ENCODE peak calls at places on chromosomes 16 and 17, in seven cellular contexts. One of them, this sample, is unnamed.

GRCh38 chr16:50549561-50549915 is 1.3 kb downstream of the NKD1 start:
- DNase-seq in GM12865: no peak
- DNase-seq in prostate gland: no peak
- DNase-seq in thyroid gland: no peak
- DNase-seq in dorsolateral prefrontal cortex: no peak
- DNase-seq in MCF 10A: no peak
- DNase-seq in heart right ventricle: no peak
- DNase-seq in this sample: no peak

GRCh38 chr17:72657467-72658317 is 434.8 kb downstream of the SLC39A11 start:
- DNase-seq in GM12865: peak; percentile 13
- DNase-seq in prostate gland: no peak
- DNase-seq in thyroid gland: no peak
- DNase-seq in dorsolateral prefrontal cortex: no peak
- DNase-seq in MCF 10A: peak; percentile 51
- DNase-seq in heart right ventricle: no peak
- DNase-seq in this sample: no peak

GRCh38 chr16:85577899-85578598 is 35.1 kb upstream of the GSE1 start:
- DNase-seq in GM12865: no peak
- DNase-seq in prostate gland: no peak
- DNase-seq in thyroid gland: no peak
- DNase-seq in dorsolateral prefrontal cortex: no peak
- DNase-seq in MCF 10A: no peak
- DNase-seq in heart right ventricle: no peak
- DNase-seq in this sample: no peak

GRCh38 chr17:18015603-18016002 is 23.4 kb downstream of the ATPAF2 start:
- DNase-seq in GM12865: no peak
- DNase-seq in prostate gland: no peak
- DNase-seq in thyroid gland: no peak
- DNase-seq in dorsolateral prefrontal cortex: no peak
- DNase-seq in MCF 10A: no peak
- DNase-seq in heart right ventricle: no peak
- DNase-seq in this sample: no peak

GRCh38 chr17:47816947-47817346 is 4.6 kb downstream of the OSBPL7 start:
- DNase-seq in GM12865: no peak
- DNase-seq in prostate gland: no peak
- DNase-seq in thyroid gland: no peak
- DNase-seq in dorsolateral prefrontal cortex: no peak
- DNase-seq in MCF 10A: no peak
- DNase-seq in heart right ventricle: no peak
- DNase-seq in this sample: no peak

GRCh38 chr17:49223517-49224197 is 6.9 kb downstream of the PHOSPHO1 start:
- DNase-seq in GM12865: peak; percentile 54
- DNase-seq in prostate gland: peak; percentile 13
- DNase-seq in thyroid gland: peak; percentile 54
- DNase-seq in dorsolateral prefrontal cortex: peak; percentile 40
- DNase-seq in MCF 10A: peak; percentile 38
- DNase-seq in heart right ventricle: peak; percentile 57
- DNase-seq in this sample: no peak

GRCh38 chr17:81191646-81192045 is 25.6 kb upstream of the AATK start:
- DNase-seq in GM12865: no peak
- DNase-seq in prostate gland: no peak
- DNase-seq in thyroid gland: no peak
- DNase-seq in dorsolateral prefrontal cortex: no peak
- DNase-seq in MCF 10A: no peak
- DNase-seq in heart right ventricle: no peak
- DNase-seq in this sample: no peak

GRCh38 chr16:73212431-73212830 is 164.5 kb upstream of the ZFHX3 start:
- DNase-seq in GM12865: no peak
- DNase-seq in prostate gland: no peak
- DNase-seq in thyroid gland: no peak
- DNase-seq in dorsolateral prefrontal cortex: no peak
- DNase-seq in MCF 10A: no peak
- DNase-seq in heart right ventricle: no peak
- DNase-seq in this sample: no peak

GRCh38 chr16:71365021-71365420 is 6.5 kb downstream of the CALB2 start:
- DNase-seq in GM12865: no peak
- DNase-seq in prostate gland: no peak
- DNase-seq in thyroid gland: no peak
- DNase-seq in dorsolateral prefrontal cortex: no peak
- DNase-seq in MCF 10A: no peak
- DNase-seq in heart right ventricle: no peak
- DNase-seq in this sample: no peak

DNA sequence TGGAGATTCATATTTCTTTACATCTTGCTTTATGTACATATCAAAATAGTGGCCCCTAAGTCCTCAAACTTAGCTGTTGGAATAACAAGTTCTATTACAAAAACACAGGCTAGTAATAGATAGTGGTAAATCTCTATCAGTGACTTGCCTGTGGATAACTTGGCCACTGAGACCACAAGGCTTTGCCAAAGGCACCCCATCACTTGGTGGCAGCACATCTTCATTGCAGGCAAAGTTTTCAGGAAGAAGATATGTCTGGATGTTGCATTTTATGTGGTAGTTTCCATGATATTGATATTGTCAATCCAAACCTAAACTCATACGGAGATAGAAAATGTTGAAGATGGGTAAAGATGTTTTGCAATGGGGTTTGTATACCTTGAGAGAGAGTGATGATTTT is 58.5 kb downstream of the KNOP1 start:
- DNase-seq in GM12865: no peak
- DNase-seq in prostate gland: no peak
- DNase-seq in thyroid gland: no peak
- DNase-seq in dorsolateral prefrontal cortex: peak; percentile 39
- DNase-seq in MCF 10A: no peak
- DNase-seq in heart right ventricle: no peak
- DNase-seq in this sample: no peak
- TF ChIP-seq CTCF in GM12865: no peak
- TF ChIP-seq CTCF in prostate gland: no peak
- TF ChIP-seq CTCF in thyroid gland: no peak
- TF ChIP-seq CTCF in dorsolateral prefrontal cortex: peak; percentile 69
- TF ChIP-seq CTCF in MCF 10A: no peak
- TF ChIP-seq CTCF in heart right ventricle: peak; percentile 20
- TF ChIP-seq CTCF in this sample: peak; percentile 14

GRCh38 chr17:19987897-19988296 is 10.3 kb upstream of the AKAP10 start:
- DNase-seq in GM12865: no peak
- DNase-seq in prostate gland: no peak
- DNase-seq in thyroid gland: no peak
- DNase-seq in dorsolateral prefrontal cortex: no peak
- DNase-seq in MCF 10A: no peak
- DNase-seq in heart right ventricle: no peak
- DNase-seq in this sample: no peak
- TF ChIP-seq CTCF in GM12865: no peak
- TF ChIP-seq CTCF in prostate gland: no peak
- TF ChIP-seq CTCF in thyroid gland: no peak
- TF ChIP-seq CTCF in dorsolateral prefrontal cortex: no peak
- TF ChIP-seq CTCF in MCF 10A: no peak
- TF ChIP-seq CTCF in heart right ventricle: no peak
- TF ChIP-seq CTCF in this sample: no peak

GRCh38 chr17:9986754-9987382 is 81.8 kb upstream of the RCVRN start:
- DNase-seq in GM12865: no peak
- DNase-seq in prostate gland: no peak
- DNase-seq in thyroid gland: no peak
- DNase-seq in dorsolateral prefrontal cortex: no peak
- DNase-seq in MCF 10A: no peak
- DNase-seq in heart right ventricle: no peak
- DNase-seq in this sample: no peak

GRCh38 chr17:9984768-9985167 is 79.7 kb upstream of the RCVRN start:
- DNase-seq in GM12865: no peak
- DNase-seq in prostate gland: no peak
- DNase-seq in thyroid gland: no peak
- DNase-seq in dorsolateral prefrontal cortex: no peak
- DNase-seq in MCF 10A: no peak
- DNase-seq in heart right ventricle: no peak
- DNase-seq in this sample: no peak

GRCh38 chr17:9985622-9986021 is 80.6 kb upstream of the RCVRN start:
- DNase-seq in GM12865: no peak
- DNase-seq in prostate gland: no peak
- DNase-seq in thyroid gland: no peak
- DNase-seq in dorsolateral prefrontal cortex: no peak
- DNase-seq in MCF 10A: no peak
- DNase-seq in heart right ventricle: no peak
- DNase-seq in this sample: no peak

GRCh38 chr17:9991351-9991750 is 86.3 kb upstream of the RCVRN start:
- DNase-seq in GM12865: no peak
- DNase-seq in prostate gland: no peak
- DNase-seq in thyroid gland: no peak
- DNase-seq in dorsolateral prefrontal cortex: no peak
- DNase-seq in MCF 10A: no peak
- DNase-seq in heart right ventricle: no peak
- DNase-seq in this sample: no peak

DNA sequence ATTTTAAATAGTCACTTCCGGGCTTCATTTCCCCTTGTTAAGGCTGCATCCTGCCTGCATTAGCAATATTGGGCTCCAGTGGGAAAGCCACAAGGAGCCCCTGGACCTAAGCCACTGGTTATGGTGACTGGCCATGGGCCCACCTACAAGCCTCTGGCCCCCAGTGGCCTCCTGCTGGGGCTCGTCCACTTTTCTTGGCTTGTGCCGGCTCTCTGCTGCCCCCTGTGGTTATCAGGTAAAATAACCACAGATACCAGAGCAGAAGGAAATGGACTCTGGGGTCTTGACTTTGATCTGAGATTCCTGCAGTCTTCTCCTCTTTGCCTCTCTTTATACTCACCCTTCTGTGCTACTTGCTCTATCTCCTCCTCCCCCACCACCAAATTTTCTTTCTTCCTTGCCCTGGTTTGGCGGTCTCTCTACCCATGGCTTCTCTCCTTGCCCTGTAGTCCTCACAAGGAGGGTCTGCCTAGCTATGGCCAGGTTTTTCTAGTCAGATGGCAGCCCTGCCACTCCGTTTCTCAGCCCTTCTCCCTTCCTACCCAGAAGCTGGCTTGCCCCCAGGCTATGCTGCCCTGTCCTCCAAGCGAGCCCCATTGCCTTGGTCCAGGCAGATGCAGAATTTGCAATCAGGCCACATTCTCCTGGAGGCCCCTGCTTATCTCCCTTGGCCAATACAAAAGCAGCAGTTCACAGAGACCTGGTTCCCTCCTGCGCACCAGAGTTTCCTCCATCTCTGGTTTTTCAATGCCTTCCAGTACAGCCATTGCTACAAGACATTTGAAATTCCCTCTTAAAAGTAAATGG is 82.9 kb upstream of the RCVRN start:
- DNase-seq in GM12865: peak; percentile 61
- DNase-seq in prostate gland: no peak
- DNase-seq in thyroid gland: peak; percentile 8
- DNase-seq in dorsolateral prefrontal cortex: no peak
- DNase-seq in MCF 10A: peak; percentile 38
- DNase-seq in heart right ventricle: peak; percentile 34
- DNase-seq in this sample: peak; percentile 26
- TF ChIP-seq CTCF in GM12865: peak; percentile 83
- TF ChIP-seq CTCF in prostate gland: peak; percentile 59
- TF ChIP-seq CTCF in thyroid gland: no peak
- TF ChIP-seq CTCF in dorsolateral prefrontal cortex: peak; percentile 84
- TF ChIP-seq CTCF in MCF 10A: peak; percentile 53
- TF ChIP-seq CTCF in heart right ventricle: peak; percentile 84
- TF ChIP-seq CTCF in this sample: peak; percentile 46

DNA sequence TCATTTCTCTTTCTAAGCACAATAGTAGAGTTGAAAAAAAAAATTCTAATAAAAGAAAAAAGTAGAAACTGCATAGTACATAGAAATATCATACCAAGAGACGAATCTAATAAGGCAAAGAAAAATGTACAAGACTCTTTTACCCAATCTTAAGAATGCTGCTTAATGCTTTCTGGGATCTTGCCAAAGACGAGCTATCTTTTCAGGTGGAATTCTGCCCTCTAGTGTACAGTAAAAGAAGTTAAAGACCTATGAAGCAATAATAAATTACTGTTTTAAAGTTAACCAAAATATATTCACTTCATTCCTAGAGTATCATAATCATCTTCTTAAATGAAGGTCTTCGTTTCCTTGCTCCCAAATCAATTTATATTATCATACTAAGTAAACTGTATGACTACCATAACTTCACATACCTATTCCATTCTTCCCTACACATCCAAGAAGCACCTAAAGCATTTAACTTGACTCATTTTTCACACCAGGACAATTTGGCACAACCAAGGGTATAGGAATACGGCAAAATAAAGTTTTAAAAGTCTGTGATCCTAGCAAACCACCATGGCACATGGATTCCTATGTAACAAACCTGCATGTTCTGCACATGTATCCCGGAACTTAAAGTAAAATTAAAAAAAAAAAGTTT is 47.7 kb downstream of the CFDP1 start:
- DNase-seq in GM12865: peak; percentile 81
- DNase-seq in prostate gland: no peak
- DNase-seq in thyroid gland: no peak
- DNase-seq in dorsolateral prefrontal cortex: no peak
- DNase-seq in MCF 10A: peak; percentile 85
- DNase-seq in heart right ventricle: peak; percentile 36
- DNase-seq in this sample: no peak
- TF ChIP-seq CTCF in GM12865: peak; percentile 33
- TF ChIP-seq CTCF in prostate gland: peak; percentile 90
- TF ChIP-seq CTCF in thyroid gland: peak; percentile 69
- TF ChIP-seq CTCF in dorsolateral prefrontal cortex: peak; percentile 86
- TF ChIP-seq CTCF in MCF 10A: peak; percentile 66
- TF ChIP-seq CTCF in heart right ventricle: peak; percentile 69
- TF ChIP-seq CTCF in this sample: peak; percentile 76